ENCODE peak calls at places on chromosomes 5 and 9, in nine cellular contexts. B is upper lobe of right lung, O is GM23338, Y is Peyer's patch, R is psoas muscle, M is thyroid gland, Q is heart left ventricle, K is heart right ventricle, Z is mammary epithelial cell. W is an unnamed sample. For H3K36me3, the result is how much of the 10 kb centered on the place peaks cover.

GRCh38 chr9:135123735-135124134 is 36.3 kb downstream of the OLFM1 start:
- DNase-seq in M (peak), R (no peak), K (no peak), Y (no peak), Q (no peak), B (no peak), Z (no peak), O (no peak), W (no peak)

GRCh38 chr5:52844885-52845284 is 57.2 kb downstream of the ITGA1 start:
- DNase-seq in Z (no peak), R (no peak), B (no peak), Q (no peak), M (no peak), Y (no peak), O (no peak), K (no peak), W (no peak)

GRCh38 chr9:86918556-86918955 is 28.8 kb downstream of the GAS1 start:
- DNase-seq in Y (no peak), B (no peak), R (no peak), M (no peak), Q (no peak), O (no peak), Z (peak), K (no peak), W (no peak)

GRCh38 chr5:170504598-170505266 is 912 bp downstream of the KCNIP1 start:
- DNase-seq in M (no peak), Y (no peak), Z (no peak), K (no peak), Q (no peak), O (peak), R (no peak), B (no peak), W (no peak)

GRCh38 chr9:117704024-117704575 is at the start of gene TLR4:
- DNase-seq in O (peak), B (peak), Q (peak), Z (peak), Y (peak), M (peak), R (peak), K (peak), W (peak)

GRCh38 chr9:80231847-80232246 is 660.1 kb downstream of the TLE4 start:
- DNase-seq in R (no peak), M (no peak), B (no peak), K (no peak), Z (no peak), O (no peak), Q (no peak), Y (no peak), W (no peak)

GRCh38 chr5:137385064-137385463 is 114.1 kb downstream of the SPOCK1 start:
- DNase-seq in K (no peak), Z (peak), O (no peak), Q (no peak), Y (no peak), M (no peak), B (no peak), R (no peak), W (no peak)

GRCh38 chr5:139104577-139105271 is 93.4 kb downstream of the SIL1 start:
- DNase-seq in Y (peak), O (no peak), M (peak), K (peak), R (peak), Z (peak), B (no peak), Q (peak), W (peak)

GRCh38 chr9:131545003-131545785 is at the start of gene PRRT1B:
- DNase-seq in O (peak), R (no peak), B (peak), M (peak), Y (peak), K (no peak), Q (no peak), Z (no peak), W (no peak)

GRCh38 chr5:1405539-1406530 is 39.4 kb downstream of the SLC6A3 start:
- DNase-seq in M (no peak), Y (peak), B (peak), Q (no peak), O (no peak), Z (no peak), R (no peak), K (no peak), W (no peak)

GRCh38 chr9:123049589-123050222 is 16.2 kb downstream of the GPR21 start:
- DNase-seq in Q (no peak), M (peak), Y (no peak), R (no peak), Z (no peak), O (no peak), B (no peak), K (no peak), W (no peak)

GRCh38 chr5:36300927-36301540 is 668 bp downstream of the RANBP3L start:
- DNase-seq in Y (no peak), K (no peak), R (no peak), Z (no peak), M (peak), O (no peak), Q (no peak), B (no peak), W (no peak)

GRCh38 chr5:59361454-59361853 is 532.1 kb downstream of the PDE4D start:
- DNase-seq in Z (no peak), K (no peak), B (no peak), Q (no peak), M (no peak), Y (no peak), R (no peak), O (no peak), W (no peak)

GRCh38 chr9:110050925-110051355 is 157.0 kb downstream of the C9orf152 start:
- DNase-seq in Z (peak), K (no peak), R (no peak), O (no peak), B (no peak), M (no peak), Q (no peak), Y (no peak), W (peak)

GRCh38 chr5:58133631-58134296 is 326.1 kb downstream of the PLK2 start:
- DNase-seq in O (no peak), Y (no peak), K (no peak), Z (peak), Q (no peak), M (no peak), R (no peak), B (no peak), W (no peak)

GRCh38 chr9:113602126-113603119 is 138.9 kb downstream of the RGS3 start:
- DNase-seq in M (peak), R (peak), K (peak), B (peak), O (peak), Q (peak), Y (peak), Z (peak), W (peak)

GRCh38 chr5:139094154-139095131 is 103.7 kb downstream of the SIL1 start:
- DNase-seq in R (no peak), Q (no peak), Z (no peak), Y (no peak), K (no peak), B (no peak), O (no peak), M (no peak), W (no peak)

GRCh38 chr9:130689937-130690700 is 3.5 kb upstream of the EXOSC2 start:
- DNase-seq in K (peak), M (peak), Q (peak), O (peak), R (peak), B (no peak), Z (peak), Y (peak), W (peak)

GRCh38 chr5:116546033-116546742 is 28.4 kb downstream of the SEMA6A start:
- DNase-seq in M (no peak), Q (no peak), O (no peak), K (no peak), Z (peak), Y (peak), R (no peak), B (no peak), W (no peak)

GRCh38 chr5:179734536-179735164 is 2.0 kb downstream of the MAML1 start:
- DNase-seq in Q (no peak), Y (no peak), R (no peak), M (no peak), O (no peak), K (no peak), Z (no peak), B (no peak), W (no peak)

GRCh38 chr5:126499742-126500396 is 76.7 kb downstream of the GRAMD2B start:
- DNase-seq in Z (no peak), Y (no peak), O (peak), K (no peak), M (no peak), Q (no peak), B (no peak), R (no peak), W (no peak)

GRCh38 chr5:135015942-135016341 is 18.1 kb downstream of the PITX1 start:
- DNase-seq in B (peak), R (no peak), Y (peak), M (no peak), K (no peak), O (no peak), Q (peak), Z (no peak), W (no peak)

GRCh38 chr5:93805616-93806393 is 64.4 kb upstream of the POU5F2 start:
- DNase-seq in Q (no peak), O (no peak), R (no peak), K (no peak), Y (no peak), B (no peak), M (no peak), Z (no peak), W (no peak)

GRCh38 chr5:140633081-140633471 is at the start of gene CD14:
- DNase-seq in K (peak), O (peak), Z (peak), Y (peak), M (peak), Q (no peak), R (peak), B (peak), W (peak)

GRCh38 chr9:98970532-98971041 is 26.9 kb downstream of the COL15A1 start:
- DNase-seq in Z (no peak), R (no peak), Q (no peak), K (no peak), Y (no peak), O (no peak), M (no peak), B (no peak), W (no peak)

GRCh38 chr5:127290946-127291763 is 559 bp downstream of the MEGF10 start:
- DNase-seq in Q (no peak), M (no peak), O (peak), Y (no peak), B (no peak), R (no peak), Z (peak), K (no peak), W (no peak)

GRCh38 chr5:128172102-128172501 is 88.5 kb downstream of the SLC12A2 start:
- DNase-seq in Y (no peak), Z (no peak), R (no peak), Q (no peak), M (no peak), K (no peak), O (no peak), B (no peak), W (no peak)

GRCh38 chr9:94779101-94779500 is 52.6 kb downstream of the AOPEP start:
- DNase-seq in R (no peak), K (no peak), Z (no peak), O (peak), Q (no peak), Y (no peak), M (no peak), B (no peak), W (no peak)

GRCh38 chr5:174204914-174205313 is 159.4 kb downstream of the NSG2 start:
- DNase-seq in Y (no peak), Z (peak), O (peak), K (no peak), B (no peak), Q (no peak), R (no peak), M (peak), W (no peak)

GRCh38 chr5:173514666-173515065 is 101.8 kb downstream of the BOD1 start:
- DNase-seq in K (no peak), Q (no peak), B (no peak), R (no peak), M (no peak), O (no peak), Z (no peak), Y (no peak), W (no peak)

GRCh38 chr9:2230362-2230761 is 215.2 kb downstream of the SMARCA2 start:
- DNase-seq in O (peak), Z (peak), K (no peak), M (no peak), B (no peak), R (no peak), Q (no peak), Y (no peak), W (no peak)
- TF ChIP-seq CTCF in O (peak), Z (no peak), K (no peak), M (no peak), B (no peak), R (no peak), Q (no peak), Y (no peak), W (no peak)

GRCh38 chr9:89351584-89351983 is 33.3 kb downstream of the SECISBP2 start:
- DNase-seq in M (no peak), K (no peak), R (peak), Z (no peak), B (no peak), O (no peak), Y (peak), Q (no peak), W (no peak)
- H3K36me3 ChIP-seq in M (half or more), K (half or more), R (under half), Z (under half), B (half or more), O (half or more), Y (under half), Q (half or more), W (half or more)

DNA sequence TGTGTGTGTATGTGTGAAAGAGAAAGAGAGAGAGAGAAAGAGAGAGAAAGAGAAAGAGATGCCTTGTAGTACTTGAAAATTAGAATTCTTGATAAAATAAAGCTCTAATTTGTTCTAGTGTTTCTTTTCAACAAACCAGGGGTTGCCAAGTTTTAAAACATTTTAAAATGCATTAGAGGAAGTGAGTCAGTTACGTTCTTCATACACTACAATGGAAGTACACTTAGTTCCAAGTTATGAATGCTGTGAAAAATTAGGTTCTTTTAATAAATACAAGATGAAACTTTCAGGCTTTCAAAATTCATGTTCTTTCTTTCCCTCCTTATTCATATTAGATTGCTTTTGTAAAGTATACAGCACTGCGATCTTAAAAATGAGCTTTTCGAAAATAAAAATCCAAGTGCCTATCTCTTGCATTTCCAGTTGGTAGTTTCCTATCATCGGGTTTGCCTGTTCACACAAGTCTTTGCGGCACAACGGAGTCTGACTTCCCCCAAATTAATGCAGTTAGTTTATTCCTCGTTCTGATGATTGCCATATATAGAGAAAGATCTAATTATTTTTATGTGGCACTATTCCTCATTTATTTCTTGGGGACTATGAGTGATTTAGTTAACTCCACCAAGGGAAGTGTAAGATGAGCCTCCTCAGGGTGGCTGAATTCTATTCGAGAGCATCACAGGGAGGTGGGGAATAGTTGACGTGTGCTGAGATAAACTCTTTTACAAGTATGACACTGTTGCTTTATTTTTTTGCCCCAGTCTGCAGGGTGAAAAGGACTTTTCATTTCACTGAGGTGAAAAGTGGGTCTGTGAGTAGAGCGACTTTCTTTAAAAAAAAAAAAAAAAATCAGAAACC is 238.2 kb downstream of the CD180 start:
- DNase-seq in Q (no peak), O (peak), Y (no peak), R (no peak), K (peak), Z (peak), M (no peak), B (no peak), W (no peak)
- H3K4me3 ChIP-seq in Q (peak), O (peak), Y (no peak), R (peak), K (peak), Z (peak), M (peak), B (peak), W (peak)

GRCh38 chr5:33702867-33703266 is 188.9 kb downstream of the ADAMTS12 start:
- DNase-seq in Y (no peak), O (no peak), R (no peak), Z (no peak), K (no peak), Q (no peak), M (no peak), B (no peak), W (no peak)
- TF ChIP-seq CTCF in Y (no peak), O (no peak), R (no peak), Z (no peak), K (no peak), Q (no peak), M (no peak), B (no peak), W (no peak)

GRCh38 chr9:121760571-121760970 is 109.1 kb downstream of the DAB2IP start:
- DNase-seq in K (no peak), R (no peak), Q (no peak), M (no peak), Y (no peak), O (no peak), B (no peak), Z (no peak), W (no peak)

GRCh38 chr9:121763131-121763530 is 111.7 kb downstream of the DAB2IP start:
- DNase-seq in Y (no peak), Q (no peak), Z (no peak), O (no peak), K (no peak), B (no peak), M (no peak), R (no peak), W (no peak)

GRCh38 chr9:121758693-121759092 is 107.3 kb downstream of the DAB2IP start:
- DNase-seq in K (no peak), Q (no peak), R (no peak), B (no peak), Y (no peak), Z (no peak), O (no peak), M (no peak), W (no peak)

GRCh38 chr9:121757286-121757595 is 105.8 kb downstream of the DAB2IP start:
- DNase-seq in Z (no peak), Y (no peak), O (no peak), K (no peak), Q (no peak), R (no peak), B (no peak), M (no peak), W (no peak)

GRCh38 chr9:121759996-121760395 is 108.6 kb downstream of the DAB2IP start:
- DNase-seq in O (no peak), Y (no peak), Q (no peak), K (no peak), Z (no peak), B (no peak), R (no peak), M (no peak), W (no peak)
- H3K36me3 ChIP-seq in O (under half), Y (under half), Q (half or more), K (under half), Z (under half), B (under half), R (under half), M (under half), W (half or more)

DNA sequence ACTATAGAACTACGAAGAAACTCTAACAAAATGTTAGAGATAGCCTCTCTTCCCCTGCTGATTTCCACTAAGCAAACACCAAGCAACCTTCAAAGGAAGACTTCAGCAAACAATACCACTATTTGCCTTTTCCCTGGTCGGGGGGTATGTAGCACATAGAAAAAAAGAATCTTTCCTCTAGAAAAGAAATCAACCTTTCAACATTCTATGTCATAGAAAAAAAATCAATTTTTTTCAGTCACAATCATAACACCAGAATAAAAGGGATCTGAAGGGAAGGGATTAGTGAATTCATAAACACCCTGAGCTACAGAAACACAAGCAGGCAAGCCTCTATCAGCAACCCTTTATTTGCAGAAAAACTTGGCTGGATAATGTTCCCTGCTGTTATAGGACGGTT is 15.3 kb downstream of the ABCA1 start:
- DNase-seq in Z (no peak), B (no peak), K (no peak), Q (no peak), R (no peak), Y (no peak), O (no peak), M (no peak), W (no peak)
- H3K4me3 ChIP-seq in Z (no peak), B (no peak), K (no peak), Q (no peak), R (no peak), Y (no peak), O (no peak), M (no peak), W (no peak)

GRCh38 chr5:151580858-151581257 is 10.3 kb downstream of the FAT2 start:
- DNase-seq in K (no peak), M (no peak), Z (no peak), O (peak), Y (no peak), R (no peak), Q (no peak), B (no peak), W (no peak)
- TF ChIP-seq CTCF in K (no peak), M (no peak), Z (no peak), O (peak), Y (no peak), R (no peak), Q (no peak), B (no peak), W (no peak)

GRCh38 chr9:136379401-136379800 is 5.9 kb upstream of the CARD9 start:
- DNase-seq in B (no peak), R (no peak), O (no peak), Q (no peak), Z (no peak), Y (no peak), K (no peak), M (no peak), W (no peak)

GRCh38 chr9:136379003-136379287 is 5.5 kb upstream of the CARD9 start:
- DNase-seq in M (no peak), Z (no peak), B (no peak), K (no peak), R (no peak), Q (no peak), Y (no peak), O (no peak), W (no peak)

GRCh38 chr9:136380381-136380780 is 6.9 kb upstream of the CARD9 start:
- DNase-seq in O (no peak), Y (no peak), Z (no peak), B (no peak), Q (no peak), R (no peak), K (no peak), M (no peak), W (no peak)

GRCh38 chr9:136381311-136381710 is 7.8 kb upstream of the CARD9 start:
- DNase-seq in K (peak), O (no peak), R (no peak), Q (peak), B (no peak), M (no peak), Y (no peak), Z (no peak), W (no peak)

GRCh38 chr9:136379891-136380290 is 6.4 kb upstream of the CARD9 start:
- DNase-seq in R (no peak), O (no peak), M (no peak), Y (no peak), K (no peak), Z (no peak), Q (no peak), B (no peak), W (no peak)
- H3K36me3 ChIP-seq in R (under half), O (under half), M (under half), Y (under half), K (under half), Z (under half), Q (under half), B (under half), W (under half)

DNA sequence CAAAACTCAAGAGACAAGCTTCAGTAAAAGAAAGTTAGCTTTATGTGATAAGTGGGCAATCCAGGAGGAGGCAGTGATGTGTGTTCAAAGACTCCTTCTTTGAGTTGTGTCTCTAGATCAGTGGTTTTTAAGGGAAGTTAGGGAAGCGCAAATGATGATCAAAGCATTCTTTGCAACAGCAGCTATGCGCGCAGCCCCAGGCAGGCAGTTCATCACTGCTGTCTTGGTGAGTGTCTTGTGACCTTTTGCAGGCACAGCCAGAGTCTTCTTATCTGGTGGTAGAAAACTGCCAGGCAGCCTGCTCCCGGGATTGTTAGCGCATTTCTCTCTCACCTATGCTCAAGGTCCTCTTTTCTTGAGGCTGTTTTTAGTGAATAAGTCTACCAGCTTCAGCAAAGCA is 40.3 kb upstream of the CLK4 start:
- DNase-seq in M (no peak), Q (no peak), K (no peak), R (no peak), O (peak), B (no peak), Y (no peak), Z (no peak), W (no peak)
- H3K4me3 ChIP-seq in M (no peak), Q (no peak), K (no peak), R (no peak), O (no peak), B (no peak), Y (no peak), Z (no peak), W (no peak)